ENCODE peak calls at places on chromosomes 2 and 18, in five cellular contexts. One of them, this sample, is unnamed.

GRCh38 chr2:218570850-218571249 is 2.2 kb downstream of the CNOT9 start:
- DNase-seq in AG04450: no peak
- DNase-seq in NCI-H1105: no peak
- DNase-seq in ELF-1: no peak
- DNase-seq in amniotic stem cell: peak
- DNase-seq in this sample: no peak

GRCh38 chr2:137964066-137964858 is at the start of gene HNMT:
- DNase-seq in AG04450: no peak
- DNase-seq in NCI-H1105: no peak
- DNase-seq in ELF-1: peak
- DNase-seq in amniotic stem cell: peak
- DNase-seq in this sample: peak

GRCh38 chr2:232666051-232666805 is 30.9 kb upstream of the GIGYF2 start:
- DNase-seq in AG04450: no peak
- DNase-seq in NCI-H1105: no peak
- DNase-seq in ELF-1: no peak
- DNase-seq in amniotic stem cell: no peak
- DNase-seq in this sample: no peak

GRCh38 chr2:238939521-238940403 is 91.9 kb downstream of the TWIST2 start:
- DNase-seq in AG04450: no peak
- DNase-seq in NCI-H1105: no peak
- DNase-seq in ELF-1: no peak
- DNase-seq in amniotic stem cell: no peak
- DNase-seq in this sample: no peak

GRCh38 chr2:236762628-236763027 is 193.0 kb downstream of the ACKR3 start:
- DNase-seq in AG04450: no peak
- DNase-seq in NCI-H1105: no peak
- DNase-seq in ELF-1: no peak
- DNase-seq in amniotic stem cell: no peak
- DNase-seq in this sample: no peak

GRCh38 chr2:150866431-150866830 is 379.0 kb upstream of the RND3 start:
- DNase-seq in AG04450: no peak
- DNase-seq in NCI-H1105: no peak
- DNase-seq in ELF-1: no peak
- DNase-seq in amniotic stem cell: no peak
- DNase-seq in this sample: no peak

GRCh38 chr2:8337321-8337720 is 344.5 kb upstream of the ID2 start:
- DNase-seq in AG04450: no peak
- DNase-seq in NCI-H1105: no peak
- DNase-seq in ELF-1: no peak
- DNase-seq in amniotic stem cell: no peak
- DNase-seq in this sample: no peak

GRCh38 chr18:179499-179898 is 21.1 kb downstream of the USP14 start:
- DNase-seq in AG04450: no peak
- DNase-seq in NCI-H1105: no peak
- DNase-seq in ELF-1: no peak
- DNase-seq in amniotic stem cell: no peak
- DNase-seq in this sample: no peak

GRCh38 chr18:50836521-50836957 is 16.7 kb upstream of the MRO start:
- DNase-seq in AG04450: no peak
- DNase-seq in NCI-H1105: no peak
- DNase-seq in ELF-1: no peak
- DNase-seq in amniotic stem cell: no peak
- DNase-seq in this sample: peak

GRCh38 chr18:68520406-68521075 is 194.4 kb downstream of the TMX3 start:
- DNase-seq in AG04450: peak
- DNase-seq in NCI-H1105: no peak
- DNase-seq in ELF-1: no peak
- DNase-seq in amniotic stem cell: peak
- DNase-seq in this sample: no peak